ENCODE peak calls at places on chromosomes 5 and 9, in four cellular contexts. A, P, J and I are unnamed samples.

GRCh38 chr9:129854588-129855110 is 19.4 kb downstream of the USP20 start:
- DNase-seq in A (no peak), J (no peak), P (no peak), I (no peak)

GRCh38 chr9:3401556-3401955 is 124.2 kb downstream of the RFX3 start:
- DNase-seq in J (no peak), P (no peak), A (no peak), I (no peak)

GRCh38 chr9:37969558-37970300 is 65.8 kb upstream of the SLC25A51 start:
- DNase-seq in A (no peak), J (no peak), P (no peak), I (no peak)

GRCh38 chr9:109918359-109919163 is 138.6 kb downstream of the PALM2AKAP2 start:
- DNase-seq in J (no peak), P (no peak), A (peak), I (no peak)

GRCh38 chr5:172556971-172557461 is 84.0 kb upstream of the NEURL1B start:
- DNase-seq in P (no peak), A (no peak), J (no peak), I (no peak)

GRCh38 chr9:13952906-13953305 is 361.0 kb downstream of the NFIB start:
- DNase-seq in P (no peak), A (no peak), J (no peak), I (no peak)

GRCh38 chr5:73451218-73452130 is 2.9 kb upstream of the FOXD1 start:
- DNase-seq in P (no peak), A (no peak), J (peak), I (peak)

GRCh38 chr5:171845857-171846785 is 60.5 kb downstream of the SMIM23 start:
- DNase-seq in A (no peak), J (peak), P (no peak), I (peak)

GRCh38 chr9:36924071-36924470 is 110.0 kb downstream of the PAX5 start:
- DNase-seq in P (peak), A (peak), J (peak), I (peak)

GRCh38 chr9:113919825-113920224 is 43.7 kb downstream of the ZNF618 start:
- DNase-seq in A (no peak), P (no peak), J (no peak), I (no peak)

GRCh38 chr9:123138156-123138555 is 104.7 kb downstream of the GPR21 start:
- DNase-seq in A (no peak), P (no peak), J (no peak), I (no peak)

GRCh38 chr9:15618540-15619331 is 65.9 kb downstream of the CCDC171 start:
- DNase-seq in J (no peak), P (no peak), A (no peak), I (peak)

GRCh38 chr5:143562935-143563334 is 159.4 kb upstream of the NR3C1 start:
- DNase-seq in P (no peak), A (no peak), J (peak), I (no peak)

GRCh38 chr9:16321461-16322119 is 548.9 kb downstream of the BNC2 start:
- DNase-seq in J (peak), A (no peak), P (no peak), I (no peak)

GRCh38 chr9:120505186-120505585 is 74.8 kb downstream of the CDK5RAP2 start:
- DNase-seq in P (no peak), A (no peak), J (no peak), I (no peak)

GRCh38 chr5:110807174-110807573 is 68.4 kb downstream of the SLC25A46 start:
- DNase-seq in J (peak), P (no peak), A (no peak), I (no peak)

GRCh38 chr5:76765249-76765648 is 49.3 kb downstream of the F2R start:
- DNase-seq in A (no peak), J (peak), P (no peak), I (no peak)

GRCh38 chr9:37295796-37296195 is 126.7 kb upstream of the GRHPR start:
- DNase-seq in P (peak), A (no peak), J (no peak), I (peak)

GRCh38 chr9:129596541-129597328 is 24.2 kb downstream of the C9orf50 start:
- DNase-seq in P (peak), A (no peak), J (peak), I (no peak)

GRCh38 chr5:32541241-32541640 is 44.1 kb upstream of the SUB1 start:
- DNase-seq in A (no peak), J (peak), P (no peak), I (peak)

GRCh38 chr5:4921929-4922328 is 218.2 kb upstream of the ADAMTS16 start:
- DNase-seq in P (no peak), A (no peak), J (no peak), I (no peak)

GRCh38 chr5:138274189-138274853 is at the start of gene GFRA3:
- DNase-seq in A (no peak), J (no peak), P (no peak), I (peak)

GRCh38 chr9:15271403-15271802 is 35.6 kb downstream of the TTC39B start:
- DNase-seq in J (no peak), P (no peak), A (no peak), I (peak)

GRCh38 chr5:181243521-181244307 is at the start of gene RACK1:
- DNase-seq in J (peak), A (peak), P (peak), I (peak)

GRCh38 chr5:194102-194501 is 2.8 kb downstream of the LRRC14B start:
- DNase-seq in J (no peak), A (no peak), P (no peak), I (no peak)

GRCh38 chr5:36875051-36875788 is 1.3 kb upstream of the NIPBL start:
- DNase-seq in A (no peak), P (no peak), J (peak), I (peak)

GRCh38 chr5:65482727-65483473 is 1.2 kb upstream of the ADAMTS6 start:
- DNase-seq in P (no peak), J (peak), A (peak), I (peak)

GRCh38 chr5:89147026-89147425 is 264.0 kb upstream of the MEF2C start:
- DNase-seq in J (no peak), P (no peak), A (no peak), I (no peak)

GRCh38 chr9:91766301-91766700 is 183.7 kb downstream of the ROR2 start:
- DNase-seq in P (no peak), J (no peak), A (no peak), I (no peak)

GRCh38 chr5:127001621-127002296 is 28.6 kb downstream of the MARCHF3 start:
- DNase-seq in A (no peak), J (peak), P (no peak), I (no peak)

GRCh38 chr9:129166962-129167557 is 11.0 kb downstream of the IER5L start:
- DNase-seq in A (no peak), P (peak), J (peak), I (peak)

GRCh38 chr9:95511232-95511951 is 5.4 kb downstream of the PTCH1 start:
- DNase-seq in J (peak), A (no peak), P (peak), I (no peak)

GRCh38 chr5:89566340-89566739 is 683.4 kb upstream of the MEF2C start:
- DNase-seq in A (no peak), J (no peak), P (no peak), I (no peak)

GRCh38 chr5:59062986-59063683 is 480.3 kb downstream of the RAB3C start:
- DNase-seq in J (no peak), P (peak), A (no peak), I (no peak)

GRCh38 chr5:37668524-37669047 is 171.3 kb downstream of the GDNF start:
- DNase-seq in J (peak), P (peak), A (no peak), I (peak)

GRCh38 chr9:88085481-88085880 is 52.8 kb downstream of the SPATA31C2 start:
- DNase-seq in J (no peak), A (no peak), P (no peak), I (peak)

GRCh38 chr5:42894057-42894456 is 82.4 kb upstream of the SELENOP start:
- DNase-seq in J (no peak), P (no peak), A (no peak), I (no peak)

GRCh38 chr9:115594551-115594950 is 476.6 kb upstream of the TNC start:
- DNase-seq in A (no peak), P (no peak), J (peak), I (no peak)

GRCh38 chr9:13705356-13705755 is 425.9 kb upstream of the MPDZ start:
- DNase-seq in P (no peak), A (no peak), J (no peak), I (no peak)

DNA sequence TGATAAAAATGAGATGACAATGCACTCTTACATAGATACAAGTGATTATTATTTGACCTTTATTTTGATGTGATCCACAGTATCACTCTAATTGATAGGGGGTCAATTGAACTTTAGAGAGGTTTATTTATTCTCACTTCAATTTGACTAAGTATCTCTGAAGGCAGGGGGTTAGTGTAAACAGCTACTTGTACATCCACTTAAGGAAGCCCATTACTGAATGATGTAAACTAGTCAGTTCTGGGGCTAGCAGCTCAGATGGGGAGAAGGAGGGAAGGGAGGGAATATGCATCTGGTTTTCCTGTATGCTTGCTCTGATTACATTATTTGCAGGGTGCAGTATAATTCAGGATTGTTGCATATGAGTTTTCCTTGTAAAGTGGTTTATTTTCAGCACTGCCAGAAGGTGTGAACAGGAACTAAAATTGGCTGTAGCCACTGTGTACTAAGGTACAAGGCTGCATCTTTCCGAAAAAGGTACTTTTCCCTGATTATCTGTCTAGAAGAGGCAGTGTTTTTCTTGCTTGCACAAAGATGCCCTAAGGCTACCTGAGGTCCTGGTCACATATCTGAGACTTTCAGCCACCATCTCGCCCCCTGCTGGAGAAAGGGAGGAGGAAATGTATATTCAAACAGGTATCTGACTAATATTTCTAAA is 51.2 kb downstream of the MRPS27 start:
- DNase-seq in A (no peak), P (no peak), J (peak), I (peak)
- TF ChIP-seq RFX5 in A (no peak), P (no peak), J (no peak), I (no peak)

GRCh38 chr9:76415154-76415553 is 20.9 kb upstream of the RFK start:
- DNase-seq in P (no peak), A (no peak), J (no peak), I (no peak)
- TF ChIP-seq RFX5 in P (no peak), A (no peak), J (no peak), I (no peak)

DNA sequence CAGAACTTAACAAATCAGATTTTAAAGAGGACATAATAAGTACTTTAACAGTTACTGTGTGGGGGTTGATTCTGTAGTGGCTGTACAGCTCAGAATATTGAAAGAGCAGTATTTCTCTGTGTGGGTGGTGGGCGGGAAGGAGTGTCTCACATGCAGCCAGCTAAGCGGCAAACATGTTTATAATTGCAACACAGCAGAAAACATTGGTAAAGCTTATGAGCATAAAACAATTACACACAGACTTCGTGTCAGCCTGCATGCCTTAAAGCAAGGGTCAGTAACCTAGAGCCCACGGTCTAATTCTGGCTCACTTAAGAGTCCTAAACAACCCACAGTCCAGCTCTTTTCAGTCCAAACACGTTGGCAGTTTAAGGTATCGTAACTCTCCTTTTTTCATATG is 24.7 kb upstream of the CSNK1G3 start:
- DNase-seq in P (no peak), J (peak), A (no peak), I (no peak)
- TF ChIP-seq RFX5 in P (no peak), J (no peak), A (no peak), I (no peak)

GRCh38 chr5:140054086-140054689 is 11.1 kb upstream of the NRG2 start:
- DNase-seq in P (no peak), A (no peak), J (no peak), I (no peak)
- TF ChIP-seq RFX5 in P (no peak), A (no peak), J (no peak), I (no peak)

GRCh38 chr9:127566351-127567001 is 45.6 kb upstream of the STXBP1 start:
- DNase-seq in J (no peak), A (no peak), P (no peak), I (no peak)
- TF ChIP-seq RFX5 in J (no peak), A (no peak), P (no peak), I (no peak)

DNA sequence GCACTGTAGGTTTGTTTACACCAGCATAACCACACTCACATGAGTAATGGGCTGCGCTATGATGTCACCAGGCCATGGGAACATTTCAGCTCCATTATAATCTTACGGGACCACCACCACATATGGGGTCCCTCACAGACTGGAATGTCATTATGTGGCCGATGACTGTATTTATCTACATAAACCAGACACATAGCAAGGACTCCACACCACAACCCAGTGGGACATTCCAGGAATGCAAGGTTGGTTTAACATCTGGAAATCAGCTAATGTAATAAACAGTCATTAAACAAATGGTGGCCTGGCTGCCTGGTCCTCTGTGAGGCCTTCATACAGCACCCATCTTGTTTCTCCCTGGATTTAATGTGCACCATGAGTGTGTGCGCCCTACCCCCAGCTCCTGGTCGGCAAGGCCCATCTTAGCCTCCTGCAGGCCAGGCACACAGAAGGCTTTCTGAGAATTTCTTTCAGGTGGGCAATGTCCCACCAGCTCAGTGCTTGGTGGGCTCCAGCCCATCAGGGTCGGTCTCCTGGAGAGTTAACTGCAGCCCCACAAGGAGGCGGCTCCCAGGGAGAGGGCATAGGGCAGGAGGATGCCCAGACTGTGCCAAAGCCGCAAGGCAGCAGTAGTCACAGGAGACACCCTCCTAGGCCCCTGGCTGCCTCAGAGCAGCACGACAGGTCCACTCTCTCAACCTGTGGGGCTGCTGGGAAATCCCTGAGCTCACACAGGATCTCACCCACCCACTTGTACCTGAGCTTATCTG is 35.9 kb upstream of the SARDH start:
- DNase-seq in P (no peak), J (peak), A (no peak), I (no peak)
- TF ChIP-seq RFX5 in P (no peak), J (no peak), A (no peak), I (no peak)

GRCh38 chr5:68404246-68404645 is 188.7 kb downstream of the PIK3R1 start:
- DNase-seq in J (no peak), P (no peak), A (no peak), I (no peak)

GRCh38 chr5:68405784-68406183 is 190.2 kb downstream of the PIK3R1 start:
- DNase-seq in J (no peak), A (no peak), P (no peak), I (peak)

GRCh38 chr5:68406767-68407232 is 191.2 kb downstream of the PIK3R1 start:
- DNase-seq in J (no peak), A (peak), P (peak), I (peak)

GRCh38 chr5:68406344-68406743 is 190.8 kb downstream of the PIK3R1 start:
- DNase-seq in J (no peak), P (no peak), A (no peak), I (no peak)

GRCh38 chr5:68405026-68405684 is 189.6 kb downstream of the PIK3R1 start:
- DNase-seq in A (no peak), J (no peak), P (peak), I (peak)
- TF ChIP-seq RFX5 in A (no peak), J (no peak), P (no peak), I (no peak)

DNA sequence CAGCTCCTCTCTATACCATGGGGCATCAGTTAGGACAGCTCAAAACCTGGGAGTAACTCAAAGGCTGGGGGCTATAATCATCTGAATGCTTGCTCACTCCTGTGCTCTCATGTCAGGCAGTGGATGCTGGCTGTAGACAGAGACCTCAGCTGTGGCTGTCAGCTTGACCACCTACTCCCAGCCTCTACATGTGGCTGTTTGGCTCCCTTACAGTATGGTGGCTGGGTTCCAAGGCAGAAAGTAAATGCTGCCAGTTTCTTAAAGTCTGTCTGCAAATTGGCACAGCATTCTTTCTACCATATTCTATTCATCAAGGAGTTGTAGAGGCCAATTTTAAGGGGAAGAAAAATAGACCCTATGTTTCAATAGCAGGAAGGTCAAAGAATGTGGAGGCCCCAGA is 66.9 kb downstream of the TMC1 start:
- DNase-seq in A (no peak), J (peak), P (no peak), I (no peak)
- TF ChIP-seq RFX5 in A (no peak), J (no peak), P (no peak), I (no peak)

GRCh38 chr5:71932649-71933338 is 174.5 kb upstream of the MAP1B start:
- DNase-seq in A (no peak), P (peak), J (peak), I (peak)
- TF ChIP-seq RFX5 in A (no peak), P (no peak), J (no peak), I (no peak)

GRCh38 chr9:1100945-1101344 is 50.8 kb downstream of the DMRT2 start:
- DNase-seq in P (no peak), J (peak), A (no peak), I (peak)
- TF ChIP-seq RFX5 in P (no peak), J (no peak), A (no peak), I (no peak)